ENCODE peak calls at places on chromosome 12, in eight cellular contexts. One of them, this sample, is unnamed.

GRCh38 chr12:15712823-15713663 is 76.1 kb downstream of the EPS8 start:
- DNase-seq in left ventricle myocardium inferior: peak
- DNase-seq in mesothelial cell of epicardium: no peak
- DNase-seq in tibial artery: peak
- DNase-seq in neural crest cell: no peak
- DNase-seq in uterus: no peak
- DNase-seq in brain microvascular endothelial cell: no peak
- DNase-seq in tibial nerve: peak
- DNase-seq in this sample: peak

GRCh38 chr12:18653465-18653864 is 84.3 kb downstream of the PLCZ1 start:
- DNase-seq in neural crest cell: no peak
- DNase-seq in uterus: no peak
- DNase-seq in mesothelial cell of epicardium: no peak
- DNase-seq in left ventricle myocardium inferior: no peak
- DNase-seq in tibial nerve: no peak
- DNase-seq in brain microvascular endothelial cell: no peak
- DNase-seq in tibial artery: no peak
- DNase-seq in this sample: no peak

GRCh38 chr12:51270067-51270846 is at the start of gene SMAGP:
- DNase-seq in neural crest cell: peak
- DNase-seq in tibial artery: peak
- DNase-seq in tibial nerve: peak
- DNase-seq in uterus: peak
- DNase-seq in mesothelial cell of epicardium: peak
- DNase-seq in left ventricle myocardium inferior: peak
- DNase-seq in brain microvascular endothelial cell: peak
- DNase-seq in this sample: peak

GRCh38 chr12:104788848-104789271 is 169.2 kb downstream of the SLC41A2 start:
- DNase-seq in tibial artery: no peak
- DNase-seq in tibial nerve: no peak
- DNase-seq in mesothelial cell of epicardium: no peak
- DNase-seq in brain microvascular endothelial cell: no peak
- DNase-seq in left ventricle myocardium inferior: no peak
- DNase-seq in neural crest cell: no peak
- DNase-seq in uterus: no peak
- DNase-seq in this sample: no peak

GRCh38 chr12:4579305-4580097 is 17.5 kb downstream of the DYRK4 start:
- DNase-seq in tibial artery: no peak
- DNase-seq in brain microvascular endothelial cell: peak
- DNase-seq in left ventricle myocardium inferior: no peak
- DNase-seq in uterus: no peak
- DNase-seq in mesothelial cell of epicardium: no peak
- DNase-seq in tibial nerve: no peak
- DNase-seq in neural crest cell: no peak
- DNase-seq in this sample: no peak

GRCh38 chr12:129788506-129788905 is 115.3 kb downstream of the TMEM132D start:
- DNase-seq in neural crest cell: no peak
- DNase-seq in mesothelial cell of epicardium: no peak
- DNase-seq in uterus: no peak
- DNase-seq in brain microvascular endothelial cell: peak
- DNase-seq in tibial artery: no peak
- DNase-seq in tibial nerve: no peak
- DNase-seq in left ventricle myocardium inferior: no peak
- DNase-seq in this sample: no peak

GRCh38 chr12:80019691-80020090 is 79.6 kb upstream of the OTOGL start:
- DNase-seq in tibial nerve: no peak
- DNase-seq in left ventricle myocardium inferior: no peak
- DNase-seq in neural crest cell: no peak
- DNase-seq in uterus: no peak
- DNase-seq in brain microvascular endothelial cell: no peak
- DNase-seq in mesothelial cell of epicardium: no peak
- DNase-seq in tibial artery: no peak
- DNase-seq in this sample: no peak

GRCh38 chr12:113043240-113043639 is 13.3 kb upstream of the DTX1 start:
- DNase-seq in neural crest cell: no peak
- DNase-seq in tibial nerve: no peak
- DNase-seq in left ventricle myocardium inferior: no peak
- DNase-seq in uterus: no peak
- DNase-seq in tibial artery: no peak
- DNase-seq in brain microvascular endothelial cell: no peak
- DNase-seq in mesothelial cell of epicardium: no peak
- DNase-seq in this sample: no peak

GRCh38 chr12:65500121-65500846 is 221.8 kb downstream of the MSRB3 start:
- DNase-seq in left ventricle myocardium inferior: no peak
- DNase-seq in uterus: no peak
- DNase-seq in tibial nerve: no peak
- DNase-seq in mesothelial cell of epicardium: no peak
- DNase-seq in neural crest cell: no peak
- DNase-seq in tibial artery: no peak
- DNase-seq in brain microvascular endothelial cell: peak
- DNase-seq in this sample: no peak

GRCh38 chr12:82047480-82047879 is 288.3 kb upstream of the PPFIA2 start:
- DNase-seq in left ventricle myocardium inferior: no peak
- DNase-seq in tibial nerve: peak
- DNase-seq in brain microvascular endothelial cell: no peak
- DNase-seq in mesothelial cell of epicardium: no peak
- DNase-seq in uterus: no peak
- DNase-seq in tibial artery: peak
- DNase-seq in neural crest cell: no peak
- DNase-seq in this sample: no peak

GRCh38 chr12:27922591-27923139 is 49.9 kb downstream of the PTHLH start:
- DNase-seq in left ventricle myocardium inferior: no peak
- DNase-seq in neural crest cell: no peak
- DNase-seq in uterus: no peak
- DNase-seq in brain microvascular endothelial cell: peak
- DNase-seq in tibial nerve: no peak
- DNase-seq in tibial artery: no peak
- DNase-seq in mesothelial cell of epicardium: no peak
- DNase-seq in this sample: no peak

GRCh38 chr12:95642583-95642982 is 91.3 kb upstream of the USP44 start:
- DNase-seq in tibial artery: no peak
- DNase-seq in neural crest cell: no peak
- DNase-seq in mesothelial cell of epicardium: no peak
- DNase-seq in uterus: no peak
- DNase-seq in brain microvascular endothelial cell: no peak
- DNase-seq in tibial nerve: no peak
- DNase-seq in left ventricle myocardium inferior: no peak
- DNase-seq in this sample: no peak

GRCh38 chr12:9096563-9097176 is 19.0 kb downstream of the A2M start:
- DNase-seq in tibial artery: no peak
- DNase-seq in neural crest cell: no peak
- DNase-seq in brain microvascular endothelial cell: no peak
- DNase-seq in left ventricle myocardium inferior: no peak
- DNase-seq in mesothelial cell of epicardium: no peak
- DNase-seq in uterus: no peak
- DNase-seq in tibial nerve: no peak
- DNase-seq in this sample: no peak

GRCh38 chr12:53483225-53483978 is 15.9 kb downstream of the MAP3K12 start:
- DNase-seq in uterus: no peak
- DNase-seq in neural crest cell: no peak
- DNase-seq in left ventricle myocardium inferior: no peak
- DNase-seq in tibial nerve: no peak
- DNase-seq in tibial artery: no peak
- DNase-seq in brain microvascular endothelial cell: no peak
- DNase-seq in mesothelial cell of epicardium: no peak
- DNase-seq in this sample: no peak

GRCh38 chr12:94725375-94726168 is 75.2 kb upstream of the TMCC3 start:
- DNase-seq in tibial artery: peak
- DNase-seq in left ventricle myocardium inferior: no peak
- DNase-seq in mesothelial cell of epicardium: no peak
- DNase-seq in neural crest cell: no peak
- DNase-seq in tibial nerve: peak
- DNase-seq in uterus: no peak
- DNase-seq in brain microvascular endothelial cell: peak
- DNase-seq in this sample: no peak

GRCh38 chr12:15013634-15014169 is 40.9 kb downstream of the PDE6H start:
- DNase-seq in neural crest cell: no peak
- DNase-seq in brain microvascular endothelial cell: no peak
- DNase-seq in tibial artery: no peak
- DNase-seq in mesothelial cell of epicardium: no peak
- DNase-seq in tibial nerve: no peak
- DNase-seq in left ventricle myocardium inferior: no peak
- DNase-seq in uterus: no peak
- DNase-seq in this sample: no peak

GRCh38 chr12:64767495-64767894 is 8.3 kb upstream of the GNS start:
- DNase-seq in neural crest cell: no peak
- DNase-seq in tibial artery: no peak
- DNase-seq in mesothelial cell of epicardium: no peak
- DNase-seq in tibial nerve: no peak
- DNase-seq in left ventricle myocardium inferior: no peak
- DNase-seq in uterus: no peak
- DNase-seq in brain microvascular endothelial cell: no peak
- DNase-seq in this sample: no peak

GRCh38 chr12:50166776-50167025 is 468 bp downstream of the CERS5 start:
- DNase-seq in brain microvascular endothelial cell: no peak
- DNase-seq in tibial nerve: no peak
- DNase-seq in neural crest cell: no peak
- DNase-seq in tibial artery: no peak
- DNase-seq in mesothelial cell of epicardium: no peak
- DNase-seq in uterus: peak
- DNase-seq in left ventricle myocardium inferior: peak
- DNase-seq in this sample: peak

GRCh38 chr12:31951008-31951407 is 8.2 kb upstream of the RESF1 start:
- DNase-seq in brain microvascular endothelial cell: no peak
- DNase-seq in mesothelial cell of epicardium: no peak
- DNase-seq in neural crest cell: no peak
- DNase-seq in tibial nerve: no peak
- DNase-seq in left ventricle myocardium inferior: no peak
- DNase-seq in uterus: no peak
- DNase-seq in tibial artery: no peak
- DNase-seq in this sample: no peak

GRCh38 chr12:67515679-67516363 is 132.7 kb upstream of the DYRK2 start:
- DNase-seq in tibial artery: no peak
- DNase-seq in neural crest cell: no peak
- DNase-seq in brain microvascular endothelial cell: no peak
- DNase-seq in uterus: no peak
- DNase-seq in left ventricle myocardium inferior: no peak
- DNase-seq in mesothelial cell of epicardium: no peak
- DNase-seq in tibial nerve: no peak
- DNase-seq in this sample: no peak
- TF ChIP-seq CTCF in tibial artery: no peak
- TF ChIP-seq CTCF in neural crest cell: no peak
- TF ChIP-seq CTCF in brain microvascular endothelial cell: no peak
- TF ChIP-seq CTCF in uterus: no peak
- TF ChIP-seq CTCF in left ventricle myocardium inferior: no peak
- TF ChIP-seq CTCF in mesothelial cell of epicardium: no peak
- TF ChIP-seq CTCF in tibial nerve: no peak
- TF ChIP-seq CTCF in this sample: no peak

DNA sequence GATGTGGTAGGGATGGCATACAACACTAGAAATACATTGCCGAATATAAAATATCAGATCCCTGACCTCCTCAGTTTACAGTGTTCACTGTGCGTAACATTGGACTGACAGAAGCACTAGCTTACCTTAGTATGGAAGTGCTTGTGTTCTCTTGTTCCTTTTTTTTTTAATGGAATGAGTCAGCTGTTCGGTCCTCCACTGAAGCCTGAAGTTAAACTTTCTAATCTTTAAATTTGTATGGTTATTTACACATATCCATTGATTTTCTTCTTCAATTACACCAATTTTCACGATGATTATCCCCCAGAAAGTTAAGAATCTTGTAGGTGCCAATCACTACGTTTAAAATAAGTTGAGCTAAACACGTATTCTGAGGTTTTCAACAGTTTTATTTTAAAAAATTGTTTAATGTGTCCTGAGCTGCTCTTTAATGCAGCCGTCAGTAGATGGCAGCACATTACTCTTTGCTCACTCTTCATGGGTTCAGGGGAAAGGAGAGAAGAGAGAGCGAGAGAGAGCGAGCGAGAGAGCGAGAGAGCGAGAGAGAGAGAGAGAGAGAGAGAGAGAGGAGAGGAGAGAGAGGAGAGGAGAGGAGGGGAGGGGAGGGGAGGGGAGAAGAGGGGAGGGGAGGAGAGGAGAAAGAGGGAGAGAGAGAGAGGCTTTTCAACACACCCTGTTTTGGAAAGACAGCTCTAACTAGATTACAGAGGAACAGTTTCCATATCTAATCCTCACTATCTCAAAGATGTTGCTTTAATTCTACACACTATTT is 134.7 kb upstream of the SCAF11 start:
- DNase-seq in left ventricle myocardium inferior: no peak
- DNase-seq in brain microvascular endothelial cell: peak
- DNase-seq in tibial nerve: peak
- DNase-seq in neural crest cell: peak
- DNase-seq in mesothelial cell of epicardium: no peak
- DNase-seq in uterus: peak
- DNase-seq in tibial artery: peak
- DNase-seq in this sample: peak
- TF ChIP-seq CTCF in left ventricle myocardium inferior: peak
- TF ChIP-seq CTCF in brain microvascular endothelial cell: peak
- TF ChIP-seq CTCF in tibial nerve: peak
- TF ChIP-seq CTCF in neural crest cell: peak
- TF ChIP-seq CTCF in mesothelial cell of epicardium: peak
- TF ChIP-seq CTCF in uterus: peak
- TF ChIP-seq CTCF in tibial artery: peak
- TF ChIP-seq CTCF in this sample: peak

GRCh38 chr12:46354111-46354798 is 18.3 kb downstream of the SLC38A2 start:
- DNase-seq in brain microvascular endothelial cell: no peak
- DNase-seq in mesothelial cell of epicardium: no peak
- DNase-seq in left ventricle myocardium inferior: no peak
- DNase-seq in uterus: no peak
- DNase-seq in tibial artery: no peak
- DNase-seq in tibial nerve: no peak
- DNase-seq in neural crest cell: no peak
- DNase-seq in this sample: no peak
- TF ChIP-seq CTCF in brain microvascular endothelial cell: peak
- TF ChIP-seq CTCF in mesothelial cell of epicardium: no peak
- TF ChIP-seq CTCF in left ventricle myocardium inferior: peak
- TF ChIP-seq CTCF in uterus: no peak
- TF ChIP-seq CTCF in tibial artery: peak
- TF ChIP-seq CTCF in tibial nerve: no peak
- TF ChIP-seq CTCF in neural crest cell: no peak
- TF ChIP-seq CTCF in this sample: peak

GRCh38 chr12:122981036-122981471 is 573 bp downstream of the ARL6IP4 start:
- DNase-seq in tibial artery: no peak
- DNase-seq in uterus: no peak
- DNase-seq in neural crest cell: no peak
- DNase-seq in tibial nerve: no peak
- DNase-seq in left ventricle myocardium inferior: no peak
- DNase-seq in mesothelial cell of epicardium: no peak
- DNase-seq in brain microvascular endothelial cell: no peak
- DNase-seq in this sample: no peak
- TF ChIP-seq CTCF in tibial artery: no peak
- TF ChIP-seq CTCF in uterus: no peak
- TF ChIP-seq CTCF in neural crest cell: no peak
- TF ChIP-seq CTCF in tibial nerve: no peak
- TF ChIP-seq CTCF in left ventricle myocardium inferior: no peak
- TF ChIP-seq CTCF in mesothelial cell of epicardium: no peak
- TF ChIP-seq CTCF in brain microvascular endothelial cell: no peak
- TF ChIP-seq CTCF in this sample: no peak